ENCODE peak calls at places on chromosomes 6 and 20, in nine cellular contexts. Y, W, L, I, A, Z, V, U and K are unnamed samples.

GRCh38 chr6:30845183-30845582 is 39.1 kb upstream of the DDR1 start:
- DNase-seq in U (no peak), A (no peak), Z (no peak), Y (no peak), L (no peak), W (no peak), V (no peak), I (no peak), K (no peak)

GRCh38 chr6:33201147-33201545 is 479 bp downstream of the SLC39A7 start:
- DNase-seq in V (no peak), Z (no peak), A (no peak), W (no peak), I (no peak), Y (no peak), L (no peak), U (no peak), K (no peak)

GRCh38 chr20:50913976-50914375 is 17.3 kb downstream of the ADNP start:
- DNase-seq in L (peak; percentile 88), Y (no peak), V (no peak), W (no peak), U (no peak), Z (no peak), A (no peak), I (no peak), K (no peak)

GRCh38 chr20:24637941-24638340 is 168.5 kb downstream of the SYNDIG1 start:
- DNase-seq in L (no peak), A (no peak), Z (no peak), I (no peak), W (no peak), V (no peak), Y (no peak), U (no peak), K (no peak)

GRCh38 chr6:109672827-109673226 is 18.2 kb downstream of the AK9 start:
- DNase-seq in Z (no peak), V (no peak), A (no peak), L (no peak), W (no peak), I (no peak), Y (no peak), U (no peak), K (no peak)

GRCh38 chr6:147205690-147206600 is 1.7 kb downstream of the STXBP5 start:
- DNase-seq in V (no peak), U (no peak), W (no peak), L (peak; percentile 5), I (no peak), Z (no peak), A (no peak), Y (no peak), K (peak; percentile 64)

GRCh38 chr20:43993552-43993951 is 78.9 kb downstream of the TOX2 start:
- DNase-seq in A (no peak), Z (no peak), L (peak; percentile 31), Y (no peak), W (no peak), I (no peak), U (no peak), V (no peak), K (no peak)

GRCh38 chr6:31776563-31776960 is 566 bp downstream of the VWA7 start:
- DNase-seq in U (no peak), A (no peak), W (no peak), Y (no peak), L (no peak), I (no peak), V (no peak), Z (no peak), K (no peak)

GRCh38 chr6:137002505-137002904 is 42.3 kb downstream of the IL20RA start:
- DNase-seq in Z (no peak), A (no peak), L (no peak), V (no peak), U (no peak), Y (no peak), I (no peak), W (no peak), K (no peak)

GRCh38 chr6:163170294-163170883 is 244.1 kb upstream of the QKI start:
- DNase-seq in W (peak; percentile 29), U (no peak), Y (no peak), I (no peak), Z (no peak), A (no peak), V (no peak), L (no peak), K (peak; percentile 92)

GRCh38 chr20:34938466-34939163 is 17.0 kb downstream of the GSS start:
- DNase-seq in I (peak; percentile 67), Z (no peak), W (peak; percentile 51), V (no peak), U (peak; percentile 78), L (no peak), Y (peak; percentile 76), A (peak; percentile 91), K (peak; percentile 70)

GRCh38 chr6:135224037-135224647 is 43.0 kb downstream of the MYB start:
- DNase-seq in V (peak; percentile 34), Y (no peak), U (no peak), L (no peak), A (no peak), I (no peak), W (no peak), Z (no peak), K (no peak)

GRCh38 chr6:167221408-167222201 is 63.8 kb upstream of the GPR31 start:
- DNase-seq in L (no peak), Y (no peak), A (no peak), V (no peak), Z (no peak), I (no peak), W (no peak), U (no peak), K (no peak)

GRCh38 chr6:87401832-87402231 is 5.9 kb upstream of the CFAP206 start:
- DNase-seq in W (no peak), V (no peak), Z (no peak), U (no peak), Y (no peak), I (no peak), A (no peak), L (no peak), K (no peak)

GRCh38 chr20:33232486-33233072 is 3.2 kb upstream of the BPIFA1 start:
- DNase-seq in Z (no peak), I (peak; percentile 28), L (no peak), W (peak; percentile 74), Y (peak; percentile 65), U (no peak), A (no peak), V (no peak), K (no peak)

GRCh38 chr6:111715321-111715720 is 109.6 kb upstream of the TRAF3IP2 start:
- DNase-seq in Y (no peak), L (no peak), U (no peak), I (no peak), A (no peak), Z (no peak), V (peak; percentile 52), W (no peak), K (no peak)
- H3K4me3 ChIP-seq in Y (no peak overlapping the region), L (no peak overlapping the region), U (no peak overlapping the region), I (no peak overlapping the region), A (no peak overlapping the region), Z (no peak overlapping the region), V (peak overlapping the region; percentile 28), W (no peak overlapping the region), K (no peak overlapping the region)

GRCh38 chr6:13673825-13674444 is 37.7 kb downstream of the RANBP9 start:
- DNase-seq in Y (no peak), W (no peak), A (no peak), U (no peak), L (no peak), V (no peak), I (no peak), Z (no peak), K (no peak)

GRCh38 chr6:13671742-13672141 is 39.9 kb downstream of the RANBP9 start:
- DNase-seq in L (no peak), U (no peak), V (no peak), A (no peak), Z (no peak), W (no peak), Y (no peak), I (no peak), K (no peak)

GRCh38 chr6:13674533-13675190 is 37.0 kb downstream of the RANBP9 start:
- DNase-seq in L (no peak), A (no peak), Y (no peak), I (no peak), Z (no peak), V (no peak), U (no peak), W (no peak), K (no peak)

GRCh38 chr6:13672904-13673303 is 38.7 kb downstream of the RANBP9 start:
- DNase-seq in A (no peak), W (no peak), Z (no peak), U (no peak), L (no peak), Y (no peak), V (no peak), I (no peak), K (no peak)

GRCh38 chr6:13673368-13673767 is 38.3 kb downstream of the RANBP9 start:
- DNase-seq in U (no peak), W (no peak), A (no peak), L (no peak), I (no peak), V (no peak), Y (no peak), Z (no peak), K (no peak)
- H3K9me3 ChIP-seq in U (no peaks in the 10 kb centered on the region), W (no peaks in the 10 kb centered on the region), A (no peaks in the 10 kb centered on the region), L (no peaks in the 10 kb centered on the region), I (peaks cover 10% of the 10 kb centered on the region), V (no peaks in the 10 kb centered on the region), Y (peaks cover 5% of the 10 kb centered on the region), Z (peaks cover 16% of the 10 kb centered on the region), K (no peaks in the 10 kb centered on the region)

GRCh38 chr20:18057106-18057993 is at the start of gene OVOL2:
- DNase-seq in W (peak; percentile 89), U (no peak), L (no peak), I (peak; percentile 94), V (no peak), Z (no peak), A (peak; percentile 95), Y (peak; percentile 81), K (no peak)
- H3K4me3 ChIP-seq in W (peak within 1 kb of the TSS; percentile 59), U (peak within 1 kb of the TSS; percentile 38), L (no peak within 1 kb of the TSS), I (peak within 1 kb of the TSS; percentile 62), V (no peak within 1 kb of the TSS), Z (peak within 1 kb of the TSS; percentile 76), A (peak within 1 kb of the TSS; percentile 53), Y (peak within 1 kb of the TSS; percentile 44), K (peak within 1 kb of the TSS; percentile 52)

GRCh38 chr20:15561707-15562106 is 1011.5 kb downstream of the KIF16B start:
- DNase-seq in I (no peak), L (no peak), Z (no peak), V (no peak), U (no peak), Y (no peak), W (no peak), A (no peak), K (no peak)
- H3K9me3 ChIP-seq in I (no peaks in the 10 kb centered on the region), L (peaks cover 2% of the 10 kb centered on the region), Z (no peaks in the 10 kb centered on the region), V (no peaks in the 10 kb centered on the region), U (peaks cover 1% of the 10 kb centered on the region), Y (no peaks in the 10 kb centered on the region), W (no peaks in the 10 kb centered on the region), A (no peaks in the 10 kb centered on the region), K (no peaks in the 10 kb centered on the region)